ENCODE peak calls at places on chromosomes 1 and 21, in four cellular contexts. V, B, S and L are unnamed samples.

GRCh38 chr1:172818841-172819527 is 160.1 kb downstream of the FASLG start:
- DNase-seq in S (no peak), B (no peak), V (no peak), L (no peak)

GRCh38 chr1:183996036-183996376 is 41.5 kb downstream of the COLGALT2 start:
- DNase-seq in S (no peak), B (peak; percentile 26), V (no peak), L (no peak)

GRCh38 chr1:230359992-230360391 is 66.1 kb downstream of the PGBD5 start:
- DNase-seq in V (no peak), S (no peak), B (no peak), L (no peak)

GRCh38 chr1:225658041-225658440 is 5.1 kb upstream of the ENAH start:
- DNase-seq in V (no peak), B (no peak), S (no peak), L (no peak)

GRCh38 chr1:3863231-3863935 is 6.1 kb downstream of the DFFB start:
- DNase-seq in B (no peak), V (no peak), S (no peak), L (no peak)

GRCh38 chr1:28517649-28517999 is 11.8 kb downstream of the RCC1 start:
- DNase-seq in V (no peak), B (peak; percentile 28), S (peak; percentile 73), L (no peak)

GRCh38 chr1:203464226-203464625 is 11.4 kb upstream of the PRELP start:
- DNase-seq in V (no peak), S (no peak), B (no peak), L (no peak)

GRCh38 chr1:226154593-226154992 is 31.9 kb downstream of the ACBD3 start:
- DNase-seq in B (no peak), S (no peak), V (no peak), L (no peak)

GRCh38 chr1:39047374-39048229 is 21.5 kb downstream of the NDUFS5 start:
- DNase-seq in B (peak; percentile 12), V (peak; percentile 53), S (no peak), L (no peak)

GRCh38 chr1:12460121-12460520 is 157.9 kb downstream of the DHRS3 start:
- DNase-seq in S (no peak), B (peak; percentile 31), V (no peak), L (no peak)
- H3K4me1 ChIP-seq in S (peaks cover 16% of the 10 kb centered on the region), B (peaks cover 20% of the 10 kb centered on the region), V (peaks cover 57% of the 10 kb centered on the region), L (peaks cover 37% of the 10 kb centered on the region)

GRCh38 chr21:10511116-10511515 is 10.3 kb upstream of the TPTE start:
- DNase-seq in B (no peak), S (no peak), V (no peak), L (no peak)
- H3K9me3 ChIP-seq in B (peaks cover 11% of the 10 kb centered on the region), S (peaks cover 55% of the 10 kb centered on the region), V (no peaks in the 10 kb centered on the region), L (peaks cover 8% of the 10 kb centered on the region)

GRCh38 chr1:52836035-52836434 is 6.5 kb upstream of the ZYG11A start:
- DNase-seq in V (no peak), B (no peak), S (no peak), L (no peak)
- H3K4me3 ChIP-seq in V (no peak overlapping the region), B (no peak overlapping the region), S (no peak overlapping the region), L (no peak overlapping the region)

GRCh38 chr1:27150641-27151040 is 4.3 kb downstream of the SLC9A1 start:
- DNase-seq in S (no peak), B (no peak), V (no peak), L (no peak)
- H3K4me1 ChIP-seq in S (peaks cover 15% of the 10 kb centered on the region), B (peaks cover 27% of the 10 kb centered on the region), V (peaks cover 36% of the 10 kb centered on the region), L (peaks cover 35% of the 10 kb centered on the region)

DNA sequence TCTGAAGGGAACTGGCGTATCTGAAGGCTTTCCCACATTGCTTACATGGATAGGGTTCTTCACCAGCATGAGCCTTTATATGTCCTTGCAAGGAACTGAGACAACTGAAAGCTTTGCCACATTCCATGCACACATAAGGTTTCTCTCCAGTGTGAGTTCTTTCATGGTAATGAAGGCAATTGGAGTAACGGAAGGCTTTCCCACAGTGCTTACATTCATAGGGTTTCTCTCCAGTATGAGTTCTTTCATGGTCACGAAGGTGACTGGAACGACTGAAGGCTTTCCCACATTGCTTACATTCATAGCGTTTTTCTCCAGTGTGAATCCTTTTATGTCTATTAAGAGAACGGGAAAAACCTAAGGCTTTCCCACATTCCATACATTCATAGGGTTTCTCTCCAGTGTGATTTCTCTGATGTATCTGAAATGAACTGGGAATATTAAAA is 15.0 kb downstream of the ZNF124 start:
- DNase-seq in B (no peak), V (peak; percentile 38), S (no peak), L (no peak)
- H3K9me3 ChIP-seq in B (peaks cover 4% of the 10 kb centered on the region), V (peaks cover 94% of the 10 kb centered on the region), S (peaks cover 99% of the 10 kb centered on the region), L (peaks cover 8% of the 10 kb centered on the region)

GRCh38 chr21:33025471-33026298 is at the start of gene OLIG2:
- DNase-seq in V (no peak), S (peak; percentile 98), B (no peak), L (no peak)

GRCh38 chr21:33027401-33028185 is 1.9 kb downstream of the OLIG2 start:
- DNase-seq in V (no peak), B (no peak), S (peak; percentile 75), L (no peak)

GRCh38 chr21:33026299-33026858 is 644 bp downstream of the OLIG2 start:
- DNase-seq in V (no peak), S (peak; percentile 53), B (no peak), L (no peak)

GRCh38 chr21:33028271-33028670 is 2.5 kb downstream of the OLIG2 start:
- DNase-seq in B (no peak), V (no peak), S (peak; percentile 55), L (no peak)

GRCh38 chr21:33026878-33027400 is 1.2 kb downstream of the OLIG2 start:
- DNase-seq in V (peak; percentile 21), S (peak; percentile 74), B (no peak), L (no peak)
- H3K4me3 ChIP-seq in V (no peak overlapping the region), S (no peak overlapping the region), B (no peak overlapping the region), L (no peak overlapping the region)

GRCh38 chr1:156689960-156690672 is 12.9 kb upstream of the NES start:
- DNase-seq in B (peak; percentile 68), S (peak; percentile 62), V (no peak), L (no peak)
- H3K4me1 ChIP-seq in B (peaks cover 50% of the 10 kb centered on the region), S (peaks cover 25% of the 10 kb centered on the region), V (peaks cover 52% of the 10 kb centered on the region), L (peaks cover 5% of the 10 kb centered on the region)

DNA sequence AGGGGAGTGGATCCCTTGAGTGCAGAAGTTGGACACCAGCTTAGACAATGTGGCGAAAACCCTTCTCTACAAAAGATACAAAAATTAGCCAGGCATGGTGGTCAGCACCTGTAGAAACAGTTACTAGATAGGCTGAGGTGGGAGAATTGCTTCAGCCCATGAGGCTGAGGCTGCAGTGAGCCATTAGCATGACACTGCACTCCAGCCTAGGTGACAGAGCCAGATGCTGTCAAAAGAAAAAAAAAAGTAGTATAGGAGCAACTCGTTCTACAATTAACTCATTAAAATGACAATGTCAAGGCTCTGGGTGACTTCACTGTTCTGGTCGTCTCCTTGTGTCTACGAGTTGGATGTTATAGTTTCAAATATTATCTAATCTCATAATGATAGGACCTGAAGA is 370.6 kb upstream of the NCAM2 start:
- DNase-seq in V (no peak), B (no peak), S (peak; percentile 60), L (no peak)
- H3K9me3 ChIP-seq in V (no peaks in the 10 kb centered on the region), B (no peaks in the 10 kb centered on the region), S (peaks cover 22% of the 10 kb centered on the region), L (peaks cover 6% of the 10 kb centered on the region)

GRCh38 chr1:97893844-97894243 is 27.0 kb downstream of the DPYD start:
- DNase-seq in B (no peak), S (no peak), V (no peak), L (no peak)
- H3K4me3 ChIP-seq in B (no peak overlapping the region), S (no peak overlapping the region), V (no peak overlapping the region), L (no peak overlapping the region)